ENCODE peak calls at places on chromosomes 5 and 9, in four cellular contexts. D is fibroblast of villous mesenchyme, B is fibroblast of pulmonary artery, M is AG04450. C is an unnamed sample.

GRCh38 chr5:148760945-148761638 is 65.3 kb upstream of the ADRB2 start:
- DNase-seq in D (no peak), B (no peak), M (no peak), C (no peak)

GRCh38 chr5:111146053-111146452 is 53.9 kb downstream of the WDR36 start:
- DNase-seq in D (no peak), B (no peak), M (no peak), C (no peak)

GRCh38 chr9:98206754-98207153 is 14.3 kb upstream of the CORO2A start:
- DNase-seq in D (no peak), B (no peak), M (no peak), C (no peak)

GRCh38 chr5:119074419-119074818 is 3.5 kb downstream of the DMXL1 start:
- DNase-seq in D (no peak), B (no peak), M (no peak), C (no peak)

GRCh38 chr9:109001275-109001676 is 12.0 kb downstream of the CTNNAL1 start:
- DNase-seq in D (peak), B (peak), M (no peak), C (peak)

GRCh38 chr5:170863646-170864045 is 1.8 kb downstream of the RANBP17 start:
- DNase-seq in D (peak), B (peak), M (peak), C (peak)

GRCh38 chr9:89038354-89039091 is 47.3 kb downstream of the S1PR3 start:
- DNase-seq in D (peak), B (peak), M (peak), C (peak)

GRCh38 chr5:61280205-61280604 is 51.9 kb upstream of the ZSWIM6 start:
- DNase-seq in D (peak), B (peak), M (peak), C (peak)

GRCh38 chr5:137027758-137028157 is 471.4 kb downstream of the SPOCK1 start:
- DNase-seq in D (no peak), B (no peak), M (no peak), C (no peak)

GRCh38 chr5:68440255-68440654 is 224.7 kb downstream of the PIK3R1 start:
- DNase-seq in D (no peak), B (no peak), M (no peak), C (no peak)

GRCh38 chr5:150489358-150490295 is 18.3 kb upstream of the NDST1 start:
- DNase-seq in D (no peak), B (no peak), M (no peak), C (peak)

GRCh38 chr5:66931651-66932050 is 264.9 kb downstream of the CD180 start:
- DNase-seq in D (no peak), B (no peak), M (no peak), C (no peak)

GRCh38 chr9:32500768-32501167 is 25.2 kb downstream of the RIGI start:
- DNase-seq in D (peak), B (peak), M (no peak), C (peak)

GRCh38 chr9:92341578-92341977 is 15.8 kb downstream of the CENPP start:
- DNase-seq in D (no peak), B (no peak), M (no peak), C (no peak)

GRCh38 chr9:33934188-33934878 is 114.4 kb downstream of the UBAP2 start:
- DNase-seq in D (no peak), B (no peak), M (no peak), C (no peak)

GRCh38 chr5:36876965-36877666 is 547 bp downstream of the NIPBL start:
- DNase-seq in D (peak), B (peak), M (no peak), C (peak)

GRCh38 chr5:148391422-148391821 is 7.7 kb downstream of the FBXO38 start:
- DNase-seq in D (peak), B (no peak), M (no peak), C (no peak)

DNA sequence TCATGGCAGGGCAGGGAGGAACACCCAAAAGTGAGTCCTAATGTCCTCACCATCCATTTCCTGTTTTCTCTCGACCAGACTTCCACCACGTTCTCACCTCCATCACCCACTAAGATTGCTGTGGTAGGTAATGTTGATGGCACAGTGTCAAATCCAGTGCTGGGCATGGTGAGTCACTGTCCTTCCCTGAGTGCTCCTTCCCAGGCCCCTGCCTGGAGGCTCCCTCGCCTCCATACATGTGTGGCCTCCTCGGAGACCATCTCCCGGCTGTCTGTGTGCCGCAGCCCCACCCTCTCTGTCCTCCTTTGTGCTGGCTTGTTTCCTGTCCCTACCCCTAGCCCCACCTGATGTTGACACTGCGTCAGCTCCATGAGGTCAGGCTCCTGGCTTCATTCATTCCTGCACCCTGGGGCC is 177.5 kb downstream of the SYK start:
- DNase-seq in D (no peak), B (no peak), M (no peak), C (no peak)
- H3K4me3 ChIP-seq in D (no peak), B (no peak), M (no peak), C (no peak)

GRCh38 chr5:30650311-30650710 is 543.2 kb upstream of the CDH6 start:
- DNase-seq in D (no peak), B (no peak), M (no peak), C (no peak)
- TF ChIP-seq CTCF in D (no peak), B (no peak), M (no peak), C (no peak)

DNA sequence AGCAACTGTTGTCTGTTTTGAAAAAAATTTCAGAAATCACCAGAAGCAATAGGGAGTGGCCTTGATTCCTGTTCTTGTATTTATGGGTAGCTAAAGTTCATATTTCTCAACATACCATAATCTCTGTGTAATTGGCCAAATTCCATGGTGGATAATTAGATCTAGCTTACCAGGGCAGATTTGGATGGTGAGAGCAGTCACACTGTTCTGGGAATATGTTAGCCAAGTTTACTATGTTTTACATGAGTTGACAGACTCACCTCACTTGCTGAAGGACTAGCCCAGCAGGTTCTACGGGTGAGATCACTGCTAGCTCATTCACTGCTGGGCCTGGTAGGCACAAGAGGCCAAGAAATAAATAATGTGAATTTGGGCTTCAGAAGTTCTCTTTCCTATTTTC is 32.7 kb upstream of the CDKN2B start:
- DNase-seq in D (peak), B (peak), M (no peak), C (peak)
- H3K4me3 ChIP-seq in D (no peak), B (no peak), M (no peak), C (no peak)

GRCh38 chr9:134438204-134438788 is 112.0 kb downstream of the RXRA start:
- DNase-seq in D (no peak), B (no peak), M (no peak), C (no peak)
- TF ChIP-seq CTCF in D (no peak), B (no peak), M (no peak), C (no peak)

DNA sequence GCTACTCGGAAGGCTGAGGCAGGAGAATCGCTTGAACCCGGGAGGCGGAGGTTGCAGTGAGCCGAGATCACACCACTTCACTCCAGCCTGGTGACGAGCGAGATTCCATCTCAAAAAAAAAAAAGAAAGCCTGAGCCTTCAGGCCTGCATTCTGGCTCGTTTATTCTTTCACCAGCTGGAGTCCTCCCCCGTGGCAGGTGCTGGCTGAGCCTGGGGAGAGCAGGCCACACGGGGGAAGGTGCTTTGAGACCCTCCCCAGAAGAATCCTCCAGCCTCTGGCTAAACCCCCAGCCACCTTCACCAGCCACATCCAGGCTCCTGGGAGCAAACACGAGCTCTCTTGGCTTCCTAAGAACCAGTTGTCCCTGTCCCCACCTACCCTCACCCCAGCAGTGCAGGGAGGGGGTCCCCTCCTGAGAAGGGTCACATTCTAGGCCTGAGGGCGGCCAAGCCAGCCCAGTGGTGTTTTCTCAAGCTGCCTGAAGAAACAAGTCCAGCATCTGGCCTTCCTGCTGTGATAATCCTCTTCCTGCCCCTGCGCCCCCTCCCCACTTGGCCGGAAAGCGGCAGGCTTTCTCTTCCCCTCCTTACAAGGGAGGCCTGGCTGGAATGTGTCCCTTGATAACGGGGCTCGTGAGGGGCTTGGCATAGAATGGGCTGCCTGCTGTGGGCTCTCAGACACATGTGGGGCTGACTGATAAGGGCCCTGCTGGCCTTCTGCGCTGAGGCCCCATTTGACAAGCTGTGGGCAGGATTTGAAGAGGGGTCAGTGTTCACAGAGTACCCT is 41.5 kb downstream of the PLPP7 start:
- DNase-seq in D (no peak), B (no peak), M (no peak), C (no peak)
- H3K4me3 ChIP-seq in D (no peak), B (no peak), M (no peak), C (no peak)

GRCh38 chr9:23841304-23841703 is 15.3 kb upstream of the ELAVL2 start:
- DNase-seq in D (no peak), B (no peak), M (no peak), C (no peak)

DNA sequence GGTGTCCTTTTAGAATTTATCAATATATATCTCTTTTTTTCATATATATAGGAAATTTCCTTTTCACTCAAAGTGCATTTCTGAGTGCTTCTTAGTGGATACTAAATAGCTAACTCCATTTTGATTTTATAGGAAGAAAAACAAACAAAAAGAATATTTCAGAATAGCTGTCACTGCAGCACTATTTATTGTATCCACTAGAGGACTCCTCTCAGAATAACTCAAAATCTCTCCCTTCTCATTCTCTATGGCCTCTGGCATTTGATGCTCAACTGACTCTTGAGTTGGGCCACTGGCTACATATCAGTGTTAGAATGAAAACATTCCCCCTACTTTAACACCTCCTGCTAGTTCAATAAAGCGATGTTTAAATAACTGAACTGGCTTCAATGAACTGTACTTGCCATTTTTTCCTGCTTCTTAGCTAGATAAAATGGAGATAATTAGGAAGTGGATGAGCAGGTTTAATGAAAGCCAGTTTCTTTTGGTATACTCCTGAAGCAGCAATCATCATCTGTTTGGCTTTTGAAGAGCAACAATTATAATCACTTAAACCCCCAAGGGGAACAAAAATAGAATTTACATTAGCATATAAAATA is 16.6 kb upstream of the ELAVL2 start:
- DNase-seq in D (no peak), B (no peak), M (no peak), C (no peak)
- TF ChIP-seq CTCF in D (no peak), B (no peak), M (no peak), C (no peak)

GRCh38 chr9:136671254-136671614 is 8.5 kb downstream of the EGFL7 start:
- DNase-seq in D (no peak), B (no peak), M (no peak), C (no peak)

GRCh38 chr9:136668983-136669790 is 6.5 kb downstream of the EGFL7 start:
- DNase-seq in D (no peak), B (no peak), M (no peak), C (peak)

GRCh38 chr9:136671646-136672430 is 9.1 kb downstream of the EGFL7 start:
- DNase-seq in D (no peak), B (no peak), M (no peak), C (peak)

GRCh38 chr9:136669791-136670464 is 7.2 kb downstream of the EGFL7 start:
- DNase-seq in D (no peak), B (no peak), M (no peak), C (no peak)

DNA sequence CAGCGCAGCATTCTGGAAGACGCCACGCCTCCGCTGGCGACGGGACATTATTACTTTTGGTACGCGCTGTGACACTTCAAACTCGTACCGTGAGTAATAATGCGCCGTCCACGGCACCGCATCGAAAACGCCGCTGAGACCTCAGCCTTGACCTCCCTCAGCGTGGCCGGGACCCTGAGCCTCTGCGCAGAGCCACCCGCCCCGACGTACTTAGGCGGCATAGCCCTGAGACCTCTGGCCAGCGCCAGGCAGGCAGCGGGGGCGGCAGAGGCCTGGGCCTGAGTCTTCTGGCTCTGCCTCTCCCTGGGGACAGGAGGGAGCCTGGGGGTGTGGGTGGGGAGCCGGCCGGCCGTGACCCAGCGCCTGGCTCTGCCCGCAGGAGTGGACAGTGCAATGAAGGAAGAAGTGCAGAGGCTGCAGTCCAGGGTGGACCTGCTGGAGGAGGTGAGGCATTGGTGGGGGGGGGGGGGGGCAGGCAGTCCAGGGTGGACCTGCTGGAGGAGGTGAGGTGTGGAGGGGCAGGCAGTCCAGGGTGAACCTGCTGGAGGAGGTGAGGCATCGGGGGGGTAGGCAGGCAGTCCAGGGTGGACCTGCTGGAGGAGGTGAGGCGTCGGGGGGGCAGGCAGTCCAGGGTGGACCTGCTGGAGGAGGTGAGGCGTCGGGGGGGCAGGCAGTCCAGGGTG is 8.0 kb downstream of the EGFL7 start:
- DNase-seq in D (no peak), B (no peak), M (no peak), C (no peak)
- H3K4me3 ChIP-seq in D (no peak), B (no peak), M (no peak), C (no peak)